ENCODE peak calls at places on chromosomes 1 and 21, in six cellular contexts. One of them, this sample, is unnamed.

GRCh38 chr1:33322109-33322508 is 1.2 kb upstream of the A3GALT2 start:
- DNase-seq in cardiac muscle cell: no peak
- DNase-seq in IMR-90: no peak
- DNase-seq in right lobe of liver: no peak
- DNase-seq in neural progenitor cell: no peak
- DNase-seq in mammary epithelial cell: no peak
- DNase-seq in this sample: no peak

GRCh38 chr1:109197163-109198042 is 16.3 kb upstream of the SARS1 start:
- DNase-seq in cardiac muscle cell: peak; percentile 71
- DNase-seq in IMR-90: peak; percentile 100
- DNase-seq in right lobe of liver: no peak
- DNase-seq in neural progenitor cell: no peak
- DNase-seq in mammary epithelial cell: peak; percentile 97
- DNase-seq in this sample: no peak

GRCh38 chr1:161994153-161994814 is 29.4 kb downstream of the OLFML2B start:
- DNase-seq in cardiac muscle cell: peak; percentile 14
- DNase-seq in IMR-90: peak; percentile 49
- DNase-seq in right lobe of liver: no peak
- DNase-seq in neural progenitor cell: no peak
- DNase-seq in mammary epithelial cell: no peak
- DNase-seq in this sample: no peak

GRCh38 chr21:29228306-29228705 is 70.4 kb upstream of the BACH1 start:
- DNase-seq in cardiac muscle cell: no peak
- DNase-seq in IMR-90: no peak
- DNase-seq in right lobe of liver: no peak
- DNase-seq in neural progenitor cell: no peak
- DNase-seq in mammary epithelial cell: no peak
- DNase-seq in this sample: no peak

GRCh38 chr21:34962586-34963222 is 86.4 kb downstream of the RUNX1 start:
- DNase-seq in cardiac muscle cell: no peak
- DNase-seq in IMR-90: no peak
- DNase-seq in right lobe of liver: no peak
- DNase-seq in neural progenitor cell: no peak
- DNase-seq in mammary epithelial cell: no peak
- DNase-seq in this sample: no peak

GRCh38 chr1:154182342-154183044 is 9.4 kb downstream of the TPM3 start:
- DNase-seq in cardiac muscle cell: peak; percentile 64
- DNase-seq in IMR-90: peak; percentile 84
- DNase-seq in right lobe of liver: peak; percentile 82
- DNase-seq in neural progenitor cell: peak; percentile 65
- DNase-seq in mammary epithelial cell: peak; percentile 84
- DNase-seq in this sample: peak; percentile 85

GRCh38 chr1:28326980-28327379 is 1.9 kb upstream of the MED18 start:
- DNase-seq in cardiac muscle cell: no peak
- DNase-seq in IMR-90: peak; percentile 12
- DNase-seq in right lobe of liver: no peak
- DNase-seq in neural progenitor cell: no peak
- DNase-seq in mammary epithelial cell: peak; percentile 74
- DNase-seq in this sample: no peak

GRCh38 chr1:42931911-42932422 is 26.7 kb downstream of the SLC2A1 start:
- DNase-seq in cardiac muscle cell: no peak
- DNase-seq in IMR-90: no peak
- DNase-seq in right lobe of liver: no peak
- DNase-seq in neural progenitor cell: no peak
- DNase-seq in mammary epithelial cell: no peak
- DNase-seq in this sample: no peak

GRCh38 chr21:42567861-42568260 is 54.2 kb downstream of the SLC37A1 start:
- DNase-seq in cardiac muscle cell: no peak
- DNase-seq in IMR-90: no peak
- DNase-seq in right lobe of liver: peak; percentile 21
- DNase-seq in neural progenitor cell: no peak
- DNase-seq in mammary epithelial cell: no peak
- DNase-seq in this sample: no peak

GRCh38 chr21:18772404-18772803 is 368.8 kb upstream of the TMPRSS15 start:
- DNase-seq in cardiac muscle cell: no peak
- DNase-seq in IMR-90: no peak
- DNase-seq in right lobe of liver: no peak
- DNase-seq in neural progenitor cell: no peak
- DNase-seq in mammary epithelial cell: no peak
- DNase-seq in this sample: no peak

GRCh38 chr1:47924649-47925048 is 72.5 kb downstream of the TRABD2B start:
- DNase-seq in cardiac muscle cell: no peak
- DNase-seq in IMR-90: no peak
- DNase-seq in right lobe of liver: no peak
- DNase-seq in neural progenitor cell: no peak
- DNase-seq in mammary epithelial cell: no peak
- DNase-seq in this sample: no peak

GRCh38 chr21:15293251-15293650 is 228.5 kb upstream of the NRIP1 start:
- DNase-seq in cardiac muscle cell: peak; percentile 36
- DNase-seq in IMR-90: peak; percentile 82
- DNase-seq in right lobe of liver: no peak
- DNase-seq in neural progenitor cell: no peak
- DNase-seq in mammary epithelial cell: peak; percentile 83
- DNase-seq in this sample: no peak

GRCh38 chr1:109757936-109758786 is 5.6 kb downstream of the EPS8L3 start:
- DNase-seq in cardiac muscle cell: no peak
- DNase-seq in IMR-90: no peak
- DNase-seq in right lobe of liver: peak; percentile 38
- DNase-seq in neural progenitor cell: no peak
- DNase-seq in mammary epithelial cell: no peak
- DNase-seq in this sample: no peak

GRCh38 chr1:53703174-53703573 is 35.8 kb downstream of the GLIS1 start:
- DNase-seq in cardiac muscle cell: no peak
- DNase-seq in IMR-90: no peak
- DNase-seq in right lobe of liver: no peak
- DNase-seq in neural progenitor cell: no peak
- DNase-seq in mammary epithelial cell: no peak
- DNase-seq in this sample: no peak

GRCh38 chr1:206419250-206419649 is 51.0 kb upstream of the IKBKE start:
- DNase-seq in cardiac muscle cell: no peak
- DNase-seq in IMR-90: no peak
- DNase-seq in right lobe of liver: no peak
- DNase-seq in neural progenitor cell: no peak
- DNase-seq in mammary epithelial cell: peak; percentile 41
- DNase-seq in this sample: no peak

GRCh38 chr1:87863317-87863716 is 534.6 kb downstream of the LMO4 start:
- DNase-seq in cardiac muscle cell: no peak
- DNase-seq in IMR-90: no peak
- DNase-seq in right lobe of liver: no peak
- DNase-seq in neural progenitor cell: no peak
- DNase-seq in mammary epithelial cell: no peak
- DNase-seq in this sample: no peak

GRCh38 chr1:84062496-84062895 is 63.6 kb upstream of the TTLL7 start:
- DNase-seq in cardiac muscle cell: no peak
- DNase-seq in IMR-90: no peak
- DNase-seq in right lobe of liver: no peak
- DNase-seq in neural progenitor cell: no peak
- DNase-seq in mammary epithelial cell: peak; percentile 42
- DNase-seq in this sample: no peak

GRCh38 chr1:235253219-235253640 is 74.7 kb downstream of the ARID4B start:
- DNase-seq in cardiac muscle cell: peak; percentile 74
- DNase-seq in IMR-90: peak; percentile 72
- DNase-seq in right lobe of liver: peak; percentile 69
- DNase-seq in neural progenitor cell: peak; percentile 79
- DNase-seq in mammary epithelial cell: peak; percentile 63
- DNase-seq in this sample: peak; percentile 86

GRCh38 chr21:44986471-44987291 is 46.9 kb downstream of the SLX9 start:
- DNase-seq in cardiac muscle cell: no peak
- DNase-seq in IMR-90: no peak
- DNase-seq in right lobe of liver: no peak
- DNase-seq in neural progenitor cell: no peak
- DNase-seq in mammary epithelial cell: no peak
- DNase-seq in this sample: no peak

GRCh38 chr21:17784604-17785402 is 34.4 kb downstream of the C21orf91 start:
- DNase-seq in cardiac muscle cell: no peak
- DNase-seq in IMR-90: no peak
- DNase-seq in right lobe of liver: no peak
- DNase-seq in neural progenitor cell: no peak
- DNase-seq in mammary epithelial cell: no peak
- DNase-seq in this sample: no peak

GRCh38 chr1:184296466-184297243 is 90.2 kb upstream of the C1orf21 start:
- DNase-seq in cardiac muscle cell: peak; percentile 85
- DNase-seq in IMR-90: peak; percentile 91
- DNase-seq in right lobe of liver: peak; percentile 82
- DNase-seq in neural progenitor cell: no peak
- DNase-seq in mammary epithelial cell: no peak
- DNase-seq in this sample: peak; percentile 22

GRCh38 chr1:203173566-203173965 is 2.1 kb downstream of the MYBPH start:
- DNase-seq in cardiac muscle cell: no peak
- DNase-seq in IMR-90: no peak
- DNase-seq in right lobe of liver: no peak
- DNase-seq in neural progenitor cell: no peak
- DNase-seq in mammary epithelial cell: no peak
- DNase-seq in this sample: peak; percentile 100

GRCh38 chr1:48025076-48025475 is 27.9 kb upstream of the TRABD2B start:
- DNase-seq in cardiac muscle cell: no peak
- DNase-seq in IMR-90: no peak
- DNase-seq in right lobe of liver: no peak
- DNase-seq in neural progenitor cell: peak; percentile 68
- DNase-seq in mammary epithelial cell: no peak
- DNase-seq in this sample: peak; percentile 58

GRCh38 chr1:17404820-17405219 is 32.8 kb downstream of the PADI6 start:
- DNase-seq in cardiac muscle cell: no peak
- DNase-seq in IMR-90: no peak
- DNase-seq in right lobe of liver: no peak
- DNase-seq in neural progenitor cell: no peak
- DNase-seq in mammary epithelial cell: no peak
- DNase-seq in this sample: no peak

GRCh38 chr1:54571326-54571725 is 23.3 kb downstream of the ACOT11 start:
- DNase-seq in cardiac muscle cell: no peak
- DNase-seq in IMR-90: no peak
- DNase-seq in right lobe of liver: no peak
- DNase-seq in neural progenitor cell: no peak
- DNase-seq in mammary epithelial cell: no peak
- DNase-seq in this sample: no peak

GRCh38 chr1:8047686-8048522 is 21.8 kb upstream of the ERRFI1 start:
- DNase-seq in cardiac muscle cell: no peak
- DNase-seq in IMR-90: peak; percentile 80
- DNase-seq in right lobe of liver: no peak
- DNase-seq in neural progenitor cell: no peak
- DNase-seq in mammary epithelial cell: peak; percentile 93
- DNase-seq in this sample: no peak

GRCh38 chr1:214021321-214021720 is 33.5 kb downstream of the PROX1 start:
- DNase-seq in cardiac muscle cell: no peak
- DNase-seq in IMR-90: no peak
- DNase-seq in right lobe of liver: no peak
- DNase-seq in neural progenitor cell: no peak
- DNase-seq in mammary epithelial cell: no peak
- DNase-seq in this sample: peak; percentile 63

GRCh38 chr1:43507296-43508295 is 23.1 kb upstream of the PTPRF start:
- DNase-seq in cardiac muscle cell: no peak
- DNase-seq in IMR-90: no peak
- DNase-seq in right lobe of liver: no peak
- DNase-seq in neural progenitor cell: no peak
- DNase-seq in mammary epithelial cell: no peak
- DNase-seq in this sample: no peak

GRCh38 chr1:53066941-53067738 is 5.1 kb downstream of the PODN start:
- DNase-seq in cardiac muscle cell: no peak
- DNase-seq in IMR-90: no peak
- DNase-seq in right lobe of liver: no peak
- DNase-seq in neural progenitor cell: no peak
- DNase-seq in mammary epithelial cell: no peak
- DNase-seq in this sample: no peak

GRCh38 chr1:154288694-154289093 is 16.3 kb downstream of the HAX1 start:
- DNase-seq in cardiac muscle cell: no peak
- DNase-seq in IMR-90: no peak
- DNase-seq in right lobe of liver: no peak
- DNase-seq in neural progenitor cell: no peak
- DNase-seq in mammary epithelial cell: no peak
- DNase-seq in this sample: no peak

GRCh38 chr1:2819429-2819828 is 17.9 kb upstream of the TTC34 start:
- DNase-seq in cardiac muscle cell: no peak
- DNase-seq in IMR-90: no peak
- DNase-seq in right lobe of liver: no peak
- DNase-seq in neural progenitor cell: no peak
- DNase-seq in mammary epithelial cell: no peak
- DNase-seq in this sample: no peak
- H3K9me3 ChIP-seq in cardiac muscle cell: peaks cover 3% of the 10 kb centered on the region
- H3K9me3 ChIP-seq in IMR-90: peaks cover 58% of the 10 kb centered on the region
- H3K9me3 ChIP-seq in right lobe of liver: no peaks in the 10 kb centered on the region
- H3K9me3 ChIP-seq in neural progenitor cell: no peaks in the 10 kb centered on the region
- H3K9me3 ChIP-seq in mammary epithelial cell: peaks cover 35% of the 10 kb centered on the region
- H3K9me3 ChIP-seq in this sample: no peaks in the 10 kb centered on the region

GRCh38 chr1:208684192-208684591 is 440.0 kb upstream of the PLXNA2 start:
- DNase-seq in cardiac muscle cell: no peak
- DNase-seq in IMR-90: no peak
- DNase-seq in right lobe of liver: no peak
- DNase-seq in neural progenitor cell: no peak
- DNase-seq in mammary epithelial cell: no peak
- DNase-seq in this sample: no peak

GRCh38 chr1:208686592-208686991 is 442.4 kb upstream of the PLXNA2 start:
- DNase-seq in cardiac muscle cell: no peak
- DNase-seq in IMR-90: no peak
- DNase-seq in right lobe of liver: no peak
- DNase-seq in neural progenitor cell: no peak
- DNase-seq in mammary epithelial cell: no peak
- DNase-seq in this sample: no peak

GRCh38 chr1:208681878-208682663 is 437.9 kb upstream of the PLXNA2 start:
- DNase-seq in cardiac muscle cell: no peak
- DNase-seq in IMR-90: no peak
- DNase-seq in right lobe of liver: no peak
- DNase-seq in neural progenitor cell: no peak
- DNase-seq in mammary epithelial cell: no peak
- DNase-seq in this sample: no peak

GRCh38 chr1:208683141-208683540 is 439.0 kb upstream of the PLXNA2 start:
- DNase-seq in cardiac muscle cell: no peak
- DNase-seq in IMR-90: no peak
- DNase-seq in right lobe of liver: no peak
- DNase-seq in neural progenitor cell: no peak
- DNase-seq in mammary epithelial cell: no peak
- DNase-seq in this sample: no peak

DNA sequence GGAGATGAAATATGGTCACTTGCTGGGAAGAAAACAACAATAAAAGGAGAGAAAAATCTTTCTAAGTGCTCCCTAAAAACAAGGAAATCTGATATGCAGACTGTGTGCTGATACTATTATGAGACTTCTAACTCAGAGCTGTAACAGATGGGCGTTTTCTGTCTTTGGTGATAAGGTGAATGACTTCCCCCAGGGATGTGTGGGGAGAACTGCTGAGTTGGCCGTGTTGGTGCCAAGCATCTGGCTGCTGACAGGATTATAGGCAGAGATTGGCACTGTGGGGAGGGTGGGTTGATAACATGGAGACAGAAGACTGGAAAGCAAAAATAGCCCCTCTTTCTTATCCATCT is 438.5 kb upstream of the PLXNA2 start:
- DNase-seq in cardiac muscle cell: no peak
- DNase-seq in IMR-90: no peak
- DNase-seq in right lobe of liver: no peak
- DNase-seq in neural progenitor cell: no peak
- DNase-seq in mammary epithelial cell: no peak
- DNase-seq in this sample: no peak
- TF ChIP-seq CTCF in cardiac muscle cell: no peak
- TF ChIP-seq CTCF in IMR-90: no peak
- TF ChIP-seq CTCF in right lobe of liver: no peak
- TF ChIP-seq CTCF in neural progenitor cell: no peak
- TF ChIP-seq CTCF in mammary epithelial cell: no peak
- TF ChIP-seq CTCF in this sample: no peak

GRCh38 chr21:10430007-10430406 is 91.4 kb upstream of the TPTE start:
- DNase-seq in cardiac muscle cell: no peak
- DNase-seq in IMR-90: no peak
- DNase-seq in right lobe of liver: no peak
- DNase-seq in neural progenitor cell: no peak
- DNase-seq in mammary epithelial cell: no peak
- DNase-seq in this sample: no peak
- H3K9me3 ChIP-seq in cardiac muscle cell: peaks cover 24% of the 10 kb centered on the region
- H3K9me3 ChIP-seq in IMR-90: peaks cover 47% of the 10 kb centered on the region
- H3K9me3 ChIP-seq in right lobe of liver: no peaks in the 10 kb centered on the region
- H3K9me3 ChIP-seq in neural progenitor cell: peaks cover 70% of the 10 kb centered on the region
- H3K9me3 ChIP-seq in mammary epithelial cell: peaks cover 65% of the 10 kb centered on the region
- H3K9me3 ChIP-seq in this sample: peaks cover 6% of the 10 kb centered on the region

GRCh38 chr1:150549496-150550221 is 451 bp downstream of the ADAMTSL4 start:
- DNase-seq in cardiac muscle cell: peak; percentile 50
- DNase-seq in IMR-90: no peak
- DNase-seq in right lobe of liver: peak; percentile 73
- DNase-seq in neural progenitor cell: peak; percentile 75
- DNase-seq in mammary epithelial cell: no peak
- DNase-seq in this sample: no peak
- TF ChIP-seq CTCF in cardiac muscle cell: no peak
- TF ChIP-seq CTCF in IMR-90: peak; percentile 31
- TF ChIP-seq CTCF in right lobe of liver: no peak
- TF ChIP-seq CTCF in neural progenitor cell: no peak
- TF ChIP-seq CTCF in mammary epithelial cell: no peak
- TF ChIP-seq CTCF in this sample: no peak

This sample was measured in WERI-Rb-1.